ENCODE peak calls at places on chromosomes 6 and 20, in seven cellular contexts. I, J, K, U, W, T and Q are unnamed samples.

GRCh38 chr6:154758125-154758524 is 24.9 kb downstream of the SCAF8 start:
- DNase-seq in I (no peak), J (no peak), K (no peak), U (no peak), W (no peak), T (no peak), Q (no peak)

GRCh38 chr20:34984756-34985261 is 29.1 kb downstream of the MYH7B start:
- DNase-seq in I (no peak), J (no peak), K (peak; percentile 48), U (no peak), W (peak; percentile 50), T (no peak), Q (no peak)

GRCh38 chr20:39812116-39812515 is 850.0 kb downstream of the DHX35 start:
- DNase-seq in I (no peak), J (no peak), K (no peak), U (no peak), W (no peak), T (no peak), Q (no peak)

GRCh38 chr20:8401491-8401890 is 269.4 kb downstream of the PLCB1 start:
- DNase-seq in I (no peak), J (no peak), K (no peak), U (no peak), W (no peak), T (peak; percentile 44), Q (no peak)

GRCh38 chr6:3722211-3722621 is 29.3 kb downstream of the PXDC1 start:
- DNase-seq in I (no peak), J (peak; percentile 18), K (no peak), U (no peak), W (no peak), T (peak; percentile 51), Q (no peak)

GRCh38 chr20:19952392-19952791 is 64.8 kb upstream of the NAA20 start:
- DNase-seq in I (no peak), J (no peak), K (no peak), U (no peak), W (no peak), T (no peak), Q (no peak)

GRCh38 chr20:51380401-51381385 is 161.8 kb downstream of the NFATC2 start:
- DNase-seq in I (no peak), J (no peak), K (no peak), U (no peak), W (no peak), T (no peak), Q (no peak)

GRCh38 chr20:25544760-25545159 is 40.6 kb downstream of the NINL start:
- DNase-seq in I (no peak), J (no peak), K (no peak), U (no peak), W (no peak), T (no peak), Q (no peak)

GRCh38 chr6:113277111-113277510 is 580.0 kb upstream of the MARCKS start:
- DNase-seq in I (no peak), J (no peak), K (no peak), U (no peak), W (no peak), T (no peak), Q (no peak)

GRCh38 chr6:37987008-37987407 is 167.5 kb downstream of the ZFAND3 start:
- DNase-seq in I (no peak), J (peak; percentile 61), K (no peak), U (no peak), W (no peak), T (peak; percentile 60), Q (no peak)

GRCh38 chr6:111614833-111615582 is 9.3 kb upstream of the TRAF3IP2 start:
- DNase-seq in I (no peak), J (no peak), K (no peak), U (peak; percentile 66), W (peak; percentile 90), T (no peak), Q (no peak)

GRCh38 chr6:104728444-104728843 is 131.3 kb downstream of the HACE1 start:
- DNase-seq in I (no peak), J (no peak), K (no peak), U (no peak), W (no peak), T (peak; percentile 75), Q (no peak)

GRCh38 chr20:44785768-44786167 is 24.6 kb downstream of the RIMS4 start:
- DNase-seq in I (no peak), J (no peak), K (no peak), U (no peak), W (no peak), T (no peak), Q (no peak)

GRCh38 chr6:43916924-43917877 is 147.2 kb downstream of the VEGFA start:
- DNase-seq in I (no peak), J (no peak), K (no peak), U (peak; percentile 63), W (peak; percentile 85), T (peak; percentile 51), Q (no peak)

GRCh38 chr6:46269447-46270229 is 98.9 kb upstream of the ENPP5 start:
- DNase-seq in I (no peak), J (no peak), K (peak; percentile 57), U (no peak), W (no peak), T (no peak), Q (no peak)

GRCh38 chr6:166904101-166904746 is 52.1 kb downstream of the RNASET2 start:
- DNase-seq in I (no peak), J (peak; percentile 16), K (no peak), U (no peak), W (no peak), T (peak; percentile 12), Q (no peak)

GRCh38 chr20:22584630-22584921 is 204 bp upstream of the FOXA2 start:
- DNase-seq in I (no peak), J (no peak), K (no peak), U (peak; percentile 92), W (peak; percentile 91), T (no peak), Q (no peak)

GRCh38 chr20:51326241-51326819 is 216.2 kb downstream of the NFATC2 start:
- DNase-seq in I (peak; percentile 34), J (peak; percentile 37), K (peak; percentile 24), U (peak; percentile 63), W (no peak), T (peak; percentile 76), Q (no peak)

GRCh38 chr6:43778976-43779863 is 9.2 kb downstream of the VEGFA start:
- DNase-seq in I (no peak), J (no peak), K (no peak), U (no peak), W (no peak), T (no peak), Q (no peak)

GRCh38 chr6:120526576-120526975 is 807.7 kb downstream of the TBC1D32 start:
- DNase-seq in I (no peak), J (no peak), K (no peak), U (no peak), W (no peak), T (no peak), Q (no peak)

GRCh38 chr6:103855750-103856149 is 1004.0 kb downstream of the HACE1 start:
- DNase-seq in I (no peak), J (no peak), K (no peak), U (no peak), W (no peak), T (no peak), Q (no peak)

GRCh38 chr20:22563062-22563965 is 21.1 kb downstream of the FOXA2 start:
- DNase-seq in I (no peak), J (no peak), K (no peak), U (no peak), W (no peak), T (no peak), Q (no peak)

GRCh38 chr6:129253731-129254130 is 370.8 kb downstream of the LAMA2 start:
- DNase-seq in I (no peak), J (no peak), K (no peak), U (no peak), W (no peak), T (no peak), Q (no peak)

GRCh38 chr6:110471966-110472365 is 4.4 kb downstream of the SLC22A16 start:
- DNase-seq in I (no peak), J (no peak), K (no peak), U (no peak), W (no peak), T (no peak), Q (no peak)

GRCh38 chr20:5002077-5002413 is 735 bp upstream of the SLC23A2 start:
- DNase-seq in I (no peak), J (no peak), K (peak; percentile 18), U (no peak), W (no peak), T (no peak), Q (no peak)

DNA sequence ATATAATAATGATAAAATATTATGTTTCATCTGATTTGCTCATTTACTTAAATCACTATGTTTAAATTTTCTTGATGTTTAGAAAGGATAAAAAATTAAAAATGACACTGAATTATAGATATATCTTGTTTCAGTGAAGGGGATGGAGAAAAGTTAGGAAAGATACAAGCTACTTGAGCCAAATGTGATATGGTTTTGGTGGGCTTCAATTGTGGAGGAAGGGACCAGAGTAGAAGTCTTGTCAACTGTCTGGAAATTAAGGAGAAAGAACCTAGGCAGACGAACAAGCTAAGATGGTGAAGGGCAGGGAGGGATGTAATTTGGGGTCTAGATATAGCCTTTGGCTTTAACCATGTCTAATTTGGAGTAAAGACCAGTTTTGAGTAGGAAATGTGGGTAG is 186.4 kb upstream of the MMS22L start:
- DNase-seq in I (no peak), J (no peak), K (no peak), U (no peak), W (no peak), T (no peak), Q (no peak)
- H3K4me1 ChIP-seq in I (no peaks in the 10 kb centered on the region), J (no peaks in the 10 kb centered on the region), K (no peaks in the 10 kb centered on the region), U (no peaks in the 10 kb centered on the region), W (no peaks in the 10 kb centered on the region), T (no peaks in the 10 kb centered on the region), Q (no peaks in the 10 kb centered on the region)

DNA sequence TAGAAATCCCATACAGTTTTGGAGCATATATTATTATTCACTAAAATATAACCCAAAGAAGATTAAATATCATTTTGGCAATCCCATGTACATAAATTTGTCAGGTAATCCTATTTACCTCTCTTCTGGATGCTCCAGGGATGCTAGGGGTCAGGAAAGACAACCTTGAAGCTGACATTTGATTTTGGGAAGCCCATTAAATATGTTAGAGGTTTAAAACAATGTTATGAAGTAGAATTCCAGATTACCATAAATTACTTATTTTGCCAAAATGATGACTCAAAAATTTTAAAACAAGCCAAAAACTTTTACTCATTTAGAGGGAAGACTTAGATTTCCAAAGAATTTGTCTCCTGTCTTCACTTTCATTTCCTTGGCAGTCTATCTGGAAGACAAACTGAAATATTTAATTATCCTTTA is 9.2 kb upstream of the IL22RA2 start:
- DNase-seq in I (no peak), J (no peak), K (no peak), U (no peak), W (no peak), T (no peak), Q (no peak)
- H3K9me3 ChIP-seq in I (no peaks in the 10 kb centered on the region), J (peaks cover 10% of the 10 kb centered on the region), K (peaks cover 60% of the 10 kb centered on the region), U (peaks cover 61% of the 10 kb centered on the region), W (peaks cover 43% of the 10 kb centered on the region), T (peaks cover 21% of the 10 kb centered on the region), Q (peaks cover 7% of the 10 kb centered on the region)

GRCh38 chr20:9483131-9483530 is 31.3 kb upstream of the LAMP5 start:
- DNase-seq in I (no peak), J (no peak), K (no peak), U (no peak), W (no peak), T (peak; percentile 35), Q (no peak)
- H3K4me1 ChIP-seq in I (no peaks in the 10 kb centered on the region), J (no peaks in the 10 kb centered on the region), K (no peaks in the 10 kb centered on the region), U (no peaks in the 10 kb centered on the region), W (no peaks in the 10 kb centered on the region), T (no peaks in the 10 kb centered on the region), Q (no peaks in the 10 kb centered on the region)

DNA sequence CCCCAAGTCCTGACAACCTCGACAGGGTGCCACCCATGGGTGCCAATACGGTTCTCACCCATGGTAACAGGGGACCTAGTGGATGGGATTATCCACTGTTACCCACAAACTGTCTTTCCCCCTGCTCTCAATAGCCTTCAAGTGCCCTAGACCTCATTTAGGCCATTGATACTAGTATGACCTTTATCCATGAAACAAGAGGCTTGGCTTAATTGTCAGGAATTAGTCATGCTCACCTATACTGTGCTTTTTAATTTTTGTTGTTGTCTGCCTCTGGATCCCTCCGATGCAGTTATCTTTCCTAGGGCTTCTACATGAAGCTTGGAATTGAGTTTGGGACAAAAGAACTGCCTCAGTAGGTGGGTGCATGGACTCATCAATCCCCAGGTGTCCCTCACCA is 11.8 kb upstream of the IL22RA2 start:
- DNase-seq in I (no peak), J (no peak), K (no peak), U (no peak), W (no peak), T (no peak), Q (no peak)
- H3K9me3 ChIP-seq in I (no peaks in the 10 kb centered on the region), J (peaks cover 10% of the 10 kb centered on the region), K (peaks cover 87% of the 10 kb centered on the region), U (peaks cover 65% of the 10 kb centered on the region), W (peaks cover 55% of the 10 kb centered on the region), T (peaks cover 21% of the 10 kb centered on the region), Q (peaks cover 7% of the 10 kb centered on the region)